ENCODE peak calls at places on chromosomes 7 and 10, in six cellular contexts. T, C, P, A, J and M are unnamed samples.

GRCh38 chr7:155007947-155008346 is 5.0 kb upstream of the PAXIP1 start:
- DNase-seq in T (no peak), C (no peak), P (no peak), A (peak), J (peak), M (no peak)

GRCh38 chr7:100013328-100013676 is 2.1 kb upstream of the ZKSCAN1 start:
- DNase-seq in T (no peak), C (no peak), P (no peak), A (no peak), J (no peak), M (no peak)

GRCh38 chr7:95916573-95917371 is 144.4 kb downstream of the DYNC1I1 start:
- DNase-seq in T (peak), C (peak), P (peak), A (peak), J (peak), M (no peak)

GRCh38 chr7:47074702-47075153 is 507.2 kb downstream of the TNS3 start:
- DNase-seq in T (no peak), C (no peak), P (no peak), A (no peak), J (no peak), M (no peak)

GRCh38 chr10:47033541-47034270 is 122.5 kb downstream of the PTPN20 start:
- DNase-seq in T (no peak), C (peak), P (no peak), A (no peak), J (no peak), M (peak)

GRCh38 chr10:78502208-78502943 is 468.7 kb downstream of the RPS24 start:
- DNase-seq in T (no peak), C (no peak), P (peak), A (no peak), J (no peak), M (peak)

GRCh38 chr7:3238525-3239210 is 62.4 kb upstream of the SDK1 start:
- DNase-seq in T (no peak), C (no peak), P (no peak), A (no peak), J (no peak), M (peak)

GRCh38 chr7:37901890-37902524 is 14.6 kb downstream of the SFRP4 start:
- DNase-seq in T (no peak), C (no peak), P (no peak), A (no peak), J (no peak), M (no peak)

GRCh38 chr7:133633055-133633454 is 380.2 kb downstream of the EXOC4 start:
- DNase-seq in T (no peak), C (no peak), P (peak), A (no peak), J (no peak), M (no peak)

GRCh38 chr10:123636598-123637325 is 29.4 kb upstream of the GPR26 start:
- DNase-seq in T (no peak), C (no peak), P (no peak), A (no peak), J (no peak), M (no peak)

GRCh38 chr7:141027043-141027442 is 12.3 kb upstream of the MRPS33 start:
- DNase-seq in T (no peak), C (no peak), P (no peak), A (no peak), J (peak), M (no peak)

GRCh38 chr10:75651452-75651851 is 220.0 kb downstream of the LRMDA start:
- DNase-seq in T (no peak), C (no peak), P (no peak), A (no peak), J (peak), M (no peak)

GRCh38 chr10:129078322-129078721 is 388.7 kb upstream of the MGMT start:
- DNase-seq in T (no peak), C (no peak), P (no peak), A (no peak), J (no peak), M (no peak)

GRCh38 chr7:130838738-130839137 is 104.7 kb upstream of the KLF14 start:
- DNase-seq in T (no peak), C (no peak), P (peak), A (no peak), J (no peak), M (no peak)

GRCh38 chr7:12930534-12930933 is 243.1 kb downstream of the ARL4A start:
- DNase-seq in T (no peak), C (no peak), P (no peak), A (no peak), J (no peak), M (no peak)